ENCODE peak calls at places on chromosomes 3 and 15, in five cellular contexts. X, N, J, S and A are unnamed samples.

GRCh38 chr3:4757056-4757948 is 221.9 kb upstream of the BHLHE40 start:
- DNase-seq in X (no peak), J (no peak), N (no peak), S (no peak), A (no peak)

GRCh38 chr3:48352546-48352945 is 19.1 kb upstream of the SPINK8 start:
- DNase-seq in N (no peak), J (no peak), X (no peak), S (no peak), A (no peak)

GRCh38 chr15:90530250-90531051 is 728 bp downstream of the CRTC3 start:
- DNase-seq in J (peak), S (peak), N (peak), X (peak), A (no peak)

GRCh38 chr15:23823508-23823907 is 136.4 kb upstream of the NDN start:
- DNase-seq in X (no peak), J (no peak), S (no peak), N (no peak), A (no peak)

GRCh38 chr15:65969865-65970832 is 100.9 kb downstream of the RAB11A start:
- DNase-seq in J (no peak), S (no peak), N (no peak), X (no peak), A (no peak)

GRCh38 chr3:152301745-152302181 is 33.0 kb downstream of the MBNL1 start:
- DNase-seq in N (no peak), X (no peak), J (no peak), S (peak), A (no peak)

GRCh38 chr15:53226559-53226958 is 436.4 kb upstream of the ONECUT1 start:
- DNase-seq in S (no peak), N (no peak), J (no peak), X (no peak), A (no peak)

GRCh38 chr3:65288781-65289180 is 601.0 kb upstream of the ADAMTS9 start:
- DNase-seq in J (no peak), N (no peak), S (no peak), X (no peak), A (no peak)

GRCh38 chr3:140308535-140308934 is 369.3 kb upstream of the TRIM42 start:
- DNase-seq in X (no peak), S (no peak), J (no peak), N (no peak), A (no peak)

GRCh38 chr3:61093364-61093763 is 157.9 kb downstream of the FHIT start:
- DNase-seq in J (no peak), X (no peak), S (no peak), N (no peak), A (no peak)

GRCh38 chr3:154324919-154325318 is 632 bp upstream of the DHX36 start:
- DNase-seq in J (no peak), S (no peak), X (no peak), N (no peak), A (no peak)

GRCh38 chr15:40232625-40233070 is 6.2 kb upstream of the PAK6 start:
- DNase-seq in X (no peak), N (peak), S (no peak), J (no peak), A (no peak)

GRCh38 chr3:177279118-177279815 is 82.0 kb upstream of the TBL1XR1 start:
- DNase-seq in N (no peak), S (no peak), X (no peak), J (no peak), A (no peak)

GRCh38 chr3:59802045-59802444 is 752.2 kb upstream of the CFAP20DC start:
- DNase-seq in S (no peak), X (no peak), N (peak), J (no peak), A (no peak)

GRCh38 chr3:161284989-161285388 is 63.9 kb downstream of the NMD3 start:
- DNase-seq in J (no peak), X (no peak), N (no peak), S (peak), A (no peak)

GRCh38 chr3:127404614-127405598 is 117.1 kb upstream of the PRR20G start:
- DNase-seq in X (no peak), N (peak), S (no peak), J (no peak), A (no peak)

GRCh38 chr3:80227216-80227615 is 459.4 kb upstream of the ROBO1 start:
- DNase-seq in S (no peak), J (no peak), N (no peak), X (no peak), A (no peak)

GRCh38 chr3:50181985-50182384 is 9.4 kb upstream of the GNAT1 start:
- DNase-seq in S (no peak), N (no peak), J (no peak), X (no peak), A (no peak)

GRCh38 chr3:138349926-138350665 is 1.7 kb downstream of the MRAS start:
- DNase-seq in S (peak), J (no peak), X (no peak), N (no peak), A (no peak)

GRCh38 chr3:176167272-176167671 is 1030.0 kb downstream of the TBL1XR1 start:
- DNase-seq in S (no peak), X (no peak), N (no peak), J (no peak), A (no peak)

GRCh38 chr3:169764164-169764452 is 752 bp downstream of the TERC start:
- DNase-seq in X (no peak), N (no peak), S (peak), J (no peak), A (no peak)

GRCh38 chr3:188486126-188486525 is 332.2 kb downstream of the LPP start:
- DNase-seq in S (peak), J (no peak), X (no peak), N (no peak), A (no peak)